ENCODE peak calls at places on chromosomes 6 and 20, in seven cellular contexts. N is neural crest cell; B is ACHN; Z is hypothalamus; R is NCI-H524 treated with DMSO at 0.1 percent for 48 hours; Q is posterior cingulate gyrus; D is stimulated activated CD8-positive, alpha-beta memory T cell treated with anti-CD3 and anti-CD28 coated beads, Interleukin-7, amount 100 ng/mL, for 4 hours. P is an unnamed sample.

GRCh38 chr6:131519670-131520436 is 53.2 kb upstream of the ARG1 start:
- DNase-seq in N (peak; percentile 23), B (peak; percentile 43), Z (no peak), R (no peak), Q (no peak), D (peak; percentile 17), P (no peak)

GRCh38 chr6:111427341-111428116 is 55.5 kb downstream of the REV3L start:
- DNase-seq in N (no peak), B (peak; percentile 57), Z (no peak), R (no peak), Q (no peak), D (no peak), P (no peak)

GRCh38 chr20:58634818-58635665 is 16.0 kb upstream of the STX16 start:
- DNase-seq in N (no peak), B (no peak), Z (no peak), R (no peak), Q (no peak), D (peak; percentile 54), P (no peak)

GRCh38 chr20:32516985-32517873 is 67.9 kb downstream of the NOL4L start:
- DNase-seq in N (no peak), B (no peak), Z (peak; percentile 40), R (no peak), Q (peak; percentile 83), D (no peak), P (peak; percentile 72)

GRCh38 chr20:47502801-47503239 is 1.1 kb downstream of the NCOA3 start:
- DNase-seq in N (no peak), B (peak; percentile 26), Z (no peak), R (no peak), Q (no peak), D (no peak), P (no peak)

GRCh38 chr20:49028684-49029083 is 17.4 kb upstream of the CSE1L start:
- DNase-seq in N (no peak), B (peak; percentile 27), Z (no peak), R (no peak), Q (no peak), D (no peak), P (no peak)

GRCh38 chr6:7432391-7433207 is 43.0 kb downstream of the RIOK1 start:
- DNase-seq in N (no peak), B (no peak), Z (no peak), R (no peak), Q (no peak), D (no peak), P (no peak)

GRCh38 chr20:64003970-64004725 is 23.2 kb downstream of the PRPF6 start:
- DNase-seq in N (no peak), B (no peak), Z (no peak), R (no peak), Q (no peak), D (no peak), P (no peak)

GRCh38 chr6:33789550-33789895 is 593 bp upstream of the LEMD2 start:
- DNase-seq in N (no peak), B (no peak), Z (no peak), R (no peak), Q (peak; percentile 76), D (no peak), P (no peak)

GRCh38 chr6:129635396-129636164 is 74.4 kb downstream of the ARHGAP18 start:
- DNase-seq in N (no peak), B (no peak), Z (no peak), R (no peak), Q (no peak), D (no peak), P (no peak)

GRCh38 chr20:10924628-10925266 is 250.9 kb upstream of the JAG1 start:
- DNase-seq in N (no peak), B (no peak), Z (no peak), R (no peak), Q (no peak), D (no peak), P (no peak)

GRCh38 chr6:104692008-104692407 is 167.7 kb downstream of the HACE1 start:
- DNase-seq in N (no peak), B (no peak), Z (no peak), R (no peak), Q (no peak), D (no peak), P (no peak)

GRCh38 chr6:138692058-138692977 is 81.3 kb upstream of the CCDC28A start:
- DNase-seq in N (peak; percentile 77), B (peak; percentile 59), Z (peak; percentile 55), R (no peak), Q (no peak), D (no peak), P (peak; percentile 41)

GRCh38 chr6:16803294-16804006 is 42.2 kb upstream of the ATXN1 start:
- DNase-seq in N (peak; percentile 42), B (no peak), Z (peak; percentile 72), R (peak; percentile 92), Q (peak; percentile 94), D (no peak), P (no peak)

GRCh38 chr20:49303211-49303610 is 25.4 kb upstream of the ZNFX1 start:
- DNase-seq in N (no peak), B (no peak), Z (no peak), R (no peak), Q (no peak), D (no peak), P (no peak)

GRCh38 chr6:17490724-17491123 is 97.3 kb downstream of the CAP2 start:
- DNase-seq in N (no peak), B (no peak), Z (no peak), R (peak; percentile 39), Q (no peak), D (no peak), P (no peak)

GRCh38 chr20:19885576-19885956 is 127.5 kb downstream of the RIN2 start:
- DNase-seq in N (no peak), B (no peak), Z (no peak), R (no peak), Q (no peak), D (no peak), P (no peak)

GRCh38 chr20:58596244-58597010 is 54.7 kb upstream of the STX16 start:
- DNase-seq in N (no peak), B (no peak), Z (no peak), R (no peak), Q (no peak), D (no peak), P (no peak)

GRCh38 chr6:52254731-52255378 is 10.6 kb upstream of the IL17F start:
- DNase-seq in N (no peak), B (no peak), Z (no peak), R (no peak), Q (no peak), D (no peak), P (no peak)